ENCODE peak calls at places on chromosomes 1 and 21, in seven cellular contexts. M is glutamatergic neuron, Z is fibroblast of lung, K is BJ, S is transverse colon, C is cardiac fibroblast, B is heart left ventricle. I is an unnamed sample.

GRCh38 chr1:1925437-1926345 is 6.6 kb upstream of the TMEM52 start:
- DNase-seq in M (no peak), Z (no peak), K (no peak), S (peak; percentile 5), C (no peak), B (no peak), I (no peak)

GRCh38 chr1:18818036-18818435 is 41.4 kb downstream of the TAS1R2 start:
- DNase-seq in M (no peak), Z (no peak), K (no peak), S (no peak), C (no peak), B (no peak), I (no peak)

GRCh38 chr21:46461909-46462308 is 3.2 kb downstream of the DIP2A start:
- DNase-seq in M (no peak), Z (no peak), K (no peak), S (no peak), C (no peak), B (no peak), I (no peak)

GRCh38 chr1:222616535-222616934 is 1.4 kb upstream of the MIA3 start:
- DNase-seq in M (no peak), Z (peak; percentile 70), K (peak; percentile 88), S (no peak), C (peak; percentile 89), B (no peak), I (peak; percentile 86)

GRCh38 chr1:53180226-53180625 is 16.4 kb upstream of the CPT2 start:
- DNase-seq in M (no peak), Z (peak; percentile 59), K (no peak), S (no peak), C (peak; percentile 48), B (no peak), I (no peak)

GRCh38 chr1:156859523-156860112 is 701 bp upstream of the INSRR start:
- DNase-seq in M (no peak), Z (peak; percentile 20), K (no peak), S (no peak), C (peak; percentile 35), B (no peak), I (no peak)

GRCh38 chr21:43667191-43667904 is 8.0 kb downstream of the RRP1B start:
- DNase-seq in M (no peak), Z (peak; percentile 80), K (no peak), S (no peak), C (peak; percentile 91), B (no peak), I (no peak)

GRCh38 chr1:90370696-90371095 is 346.4 kb downstream of the BARHL2 start:
- DNase-seq in M (no peak), Z (peak; percentile 90), K (no peak), S (no peak), C (no peak), B (no peak), I (no peak)

GRCh38 chr1:12052997-12053686 is 10.0 kb upstream of the TNFRSF8 start:
- DNase-seq in M (no peak), Z (no peak), K (no peak), S (no peak), C (no peak), B (peak; percentile 81), I (no peak)

GRCh38 chr1:50174101-50174500 is 65.4 kb downstream of the ELAVL4 start:
- DNase-seq in M (no peak), Z (no peak), K (no peak), S (no peak), C (no peak), B (no peak), I (no peak)

GRCh38 chr1:23122023-23122738 is 46.5 kb downstream of the LUZP1 start:
- DNase-seq in M (no peak), Z (peak; percentile 81), K (no peak), S (peak; percentile 68), C (peak; percentile 56), B (peak; percentile 38), I (peak; percentile 23)

GRCh38 chr1:183869230-183869629 is 64.3 kb downstream of the RGL1 start:
- DNase-seq in M (no peak), Z (no peak), K (no peak), S (no peak), C (no peak), B (no peak), I (no peak)

GRCh38 chr1:11473635-11474034 is 5.3 kb upstream of the DISP3 start:
- DNase-seq in M (no peak), Z (peak; percentile 7), K (no peak), S (no peak), C (peak; percentile 7), B (no peak), I (no peak)

GRCh38 chr21:16037386-16037785 is 307.6 kb downstream of the USP25 start:
- DNase-seq in M (no peak), Z (peak; percentile 72), K (no peak), S (no peak), C (peak; percentile 7), B (no peak), I (no peak)

GRCh38 chr21:14878971-14879370 is 185.8 kb downstream of the NRIP1 start:
- DNase-seq in M (no peak), Z (no peak), K (no peak), S (no peak), C (no peak), B (no peak), I (no peak)

GRCh38 chr1:236754525-236755210 is 40.4 kb upstream of the MTR start:
- DNase-seq in M (no peak), Z (no peak), K (no peak), S (no peak), C (no peak), B (no peak), I (no peak)

GRCh38 chr1:93346472-93346991 is 825 bp downstream of the DR1 start:
- DNase-seq in M (no peak), Z (peak; percentile 30), K (no peak), S (peak; percentile 14), C (peak; percentile 31), B (peak; percentile 18), I (no peak)

GRCh38 chr1:41716188-41717130 is 202.3 kb downstream of the HIVEP3 start:
- DNase-seq in M (no peak), Z (peak; percentile 19), K (no peak), S (no peak), C (no peak), B (no peak), I (no peak)

GRCh38 chr21:31732538-31732864 is 583 bp upstream of the SCAF4 start:
- DNase-seq in M (no peak), Z (no peak), K (no peak), S (no peak), C (no peak), B (no peak), I (no peak)

GRCh38 chr21:31731802-31732537 is at the start of gene SCAF4:
- DNase-seq in M (peak; percentile 92), Z (peak; percentile 88), K (peak; percentile 29), S (peak; percentile 92), C (peak; percentile 88), B (peak; percentile 95), I (peak; percentile 73)

GRCh38 chr21:31729622-31730343 is 2.1 kb downstream of the SCAF4 start:
- DNase-seq in M (no peak), Z (no peak), K (no peak), S (no peak), C (no peak), B (no peak), I (no peak)

GRCh38 chr21:31730687-31731111 is 1.2 kb downstream of the SCAF4 start:
- DNase-seq in M (peak; percentile 23), Z (no peak), K (no peak), S (no peak), C (peak; percentile 48), B (no peak), I (no peak)

GRCh38 chr21:31731112-31731801 is 661 bp downstream of the SCAF4 start:
- DNase-seq in M (peak; percentile 71), Z (peak; percentile 39), K (no peak), S (peak; percentile 72), C (no peak), B (peak; percentile 56), I (no peak)
- TF ChIP-seq CTCF in M (peak; percentile 52), Z (no peak), K (peak; percentile 17), S (no peak), C (no peak), B (no peak), I (peak; percentile 14)

GRCh38 chr1:202858306-202858705 is 30.6 kb downstream of the RABIF start:
- DNase-seq in M (no peak), Z (no peak), K (no peak), S (peak; percentile 53), C (peak; percentile 76), B (peak; percentile 79), I (no peak)

GRCh38 chr1:202860744-202861419 is 28.1 kb downstream of the RABIF start:
- DNase-seq in M (peak; percentile 72), Z (peak; percentile 46), K (no peak), S (peak; percentile 88), C (peak; percentile 24), B (peak; percentile 38), I (no peak)

GRCh38 chr1:202858789-202859414 is 30.0 kb downstream of the RABIF start:
- DNase-seq in M (no peak), Z (no peak), K (no peak), S (peak; percentile 13), C (no peak), B (peak; percentile 73), I (no peak)

GRCh38 chr1:202861420-202862121 is 27.4 kb downstream of the RABIF start:
- DNase-seq in M (peak; percentile 93), Z (peak; percentile 90), K (peak; percentile 46), S (peak; percentile 94), C (peak; percentile 81), B (peak; percentile 96), I (peak; percentile 31)

DNA sequence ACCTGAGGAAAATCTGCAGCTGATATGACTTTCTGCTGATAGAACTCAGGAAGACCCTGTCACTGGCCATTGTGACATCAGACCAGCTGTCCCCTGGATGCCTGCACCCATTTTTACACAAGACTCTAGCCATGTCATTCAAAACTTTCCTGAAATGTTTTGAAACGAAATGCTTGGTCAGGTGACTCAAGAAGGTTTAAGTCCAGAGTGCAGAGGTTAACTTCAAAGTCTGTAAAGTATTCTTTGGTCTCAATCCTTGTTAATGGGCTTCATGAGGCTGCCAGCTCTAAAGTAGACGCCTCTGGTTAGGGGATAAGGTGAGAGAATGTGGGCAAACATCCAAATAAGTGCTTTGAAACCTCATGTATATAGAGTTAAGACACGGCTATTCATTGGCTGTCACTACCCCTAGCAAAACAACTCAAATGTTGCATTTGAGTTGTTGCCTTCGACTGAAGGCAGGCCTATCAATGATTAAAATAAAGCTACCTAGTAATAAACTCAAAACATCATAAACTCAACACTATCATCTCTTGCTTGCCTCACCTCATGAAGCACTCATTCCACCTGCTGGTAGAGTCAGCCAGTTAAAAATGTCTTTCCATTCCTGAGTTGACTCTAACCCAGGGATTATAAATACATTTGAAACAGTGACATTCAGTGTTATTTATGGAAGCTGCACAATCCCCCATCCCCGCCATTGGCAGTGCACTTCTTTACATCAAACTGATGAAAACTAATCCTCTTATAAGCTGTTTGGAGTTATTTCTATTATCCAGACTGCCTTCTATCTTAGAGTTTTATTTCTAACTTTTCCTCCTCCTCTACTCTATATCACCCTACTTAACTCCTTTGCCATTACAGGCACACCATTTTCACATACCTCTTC is 26.0 kb downstream of the RABIF start:
- DNase-seq in M (no peak), Z (no peak), K (no peak), S (no peak), C (no peak), B (no peak), I (no peak)
- TF ChIP-seq CTCF in M (no peak), Z (no peak), K (no peak), S (no peak), C (no peak), B (no peak), I (no peak)

GRCh38 chr21:32562426-32562825 is 22.9 kb downstream of the TCP10L start:
- DNase-seq in M (no peak), Z (peak; percentile 67), K (peak; percentile 57), S (peak; percentile 22), C (peak; percentile 88), B (peak; percentile 59), I (peak; percentile 82)
- TF ChIP-seq CTCF in M (no peak), Z (peak; percentile 63), K (peak; percentile 66), S (peak; percentile 18), C (peak; percentile 62), B (peak; percentile 58), I (peak; percentile 71)

GRCh38 chr21:34351786-34352241 is 12.0 kb upstream of the KCNE2 start:
- DNase-seq in M (peak; percentile 51), Z (peak; percentile 13), K (no peak), S (peak; percentile 51), C (peak; percentile 36), B (peak; percentile 70), I (no peak)
- TF ChIP-seq CTCF in M (peak; percentile 67), Z (peak; percentile 66), K (peak; percentile 64), S (peak; percentile 58), C (peak; percentile 47), B (peak; percentile 72), I (peak; percentile 69)